ENCODE peak calls at places on chromosomes 7 and 10, in seven cellular contexts. One of them, this sample, is unnamed.

GRCh38 chr10:26624017-26624416 is 73.5 kb upstream of the PDSS1 start:
- DNase-seq in choroid plexus epithelial cell: no peak
- DNase-seq in astrocyte of the cerebellum: no peak
- DNase-seq in H4: no peak
- DNase-seq in neural progenitor cell: no peak
- DNase-seq in KBM-7: no peak
- DNase-seq in EL: no peak
- DNase-seq in this sample: no peak

GRCh38 chr7:22319424-22320403 is 37.2 kb downstream of the RAPGEF5 start:
- DNase-seq in choroid plexus epithelial cell: no peak
- DNase-seq in astrocyte of the cerebellum: no peak
- DNase-seq in H4: no peak
- DNase-seq in neural progenitor cell: peak; percentile 13
- DNase-seq in KBM-7: no peak
- DNase-seq in EL: no peak
- DNase-seq in this sample: peak; percentile 68

GRCh38 chr10:76382381-76382851 is 951.0 kb downstream of the LRMDA start:
- DNase-seq in choroid plexus epithelial cell: peak; percentile 55
- DNase-seq in astrocyte of the cerebellum: peak; percentile 69
- DNase-seq in H4: peak; percentile 67
- DNase-seq in neural progenitor cell: no peak
- DNase-seq in KBM-7: no peak
- DNase-seq in EL: peak; percentile 90
- DNase-seq in this sample: no peak

GRCh38 chr10:43203491-43204393 is 63.1 kb downstream of the RASGEF1A start:
- DNase-seq in choroid plexus epithelial cell: no peak
- DNase-seq in astrocyte of the cerebellum: no peak
- DNase-seq in H4: no peak
- DNase-seq in neural progenitor cell: peak; percentile 65
- DNase-seq in KBM-7: no peak
- DNase-seq in EL: no peak
- DNase-seq in this sample: no peak

GRCh38 chr10:133476641-133476990 is 22.9 kb downstream of the SCART1 start:
- DNase-seq in choroid plexus epithelial cell: no peak
- DNase-seq in astrocyte of the cerebellum: no peak
- DNase-seq in H4: peak; percentile 1
- DNase-seq in neural progenitor cell: no peak
- DNase-seq in KBM-7: no peak
- DNase-seq in EL: no peak
- DNase-seq in this sample: no peak

GRCh38 chr7:142177869-142178268 is 66.4 kb downstream of the MGAM2 start:
- DNase-seq in choroid plexus epithelial cell: peak; percentile 4
- DNase-seq in astrocyte of the cerebellum: peak; percentile 60
- DNase-seq in H4: no peak
- DNase-seq in neural progenitor cell: no peak
- DNase-seq in KBM-7: no peak
- DNase-seq in EL: peak; percentile 20
- DNase-seq in this sample: no peak

GRCh38 chr10:1166828-1167275 is 110.7 kb downstream of the WDR37 start:
- DNase-seq in choroid plexus epithelial cell: no peak
- DNase-seq in astrocyte of the cerebellum: no peak
- DNase-seq in H4: no peak
- DNase-seq in neural progenitor cell: no peak
- DNase-seq in KBM-7: no peak
- DNase-seq in EL: no peak
- DNase-seq in this sample: no peak

GRCh38 chr10:92826504-92826903 is 21.8 kb upstream of the EXOC6 start:
- DNase-seq in choroid plexus epithelial cell: no peak
- DNase-seq in astrocyte of the cerebellum: no peak
- DNase-seq in H4: no peak
- DNase-seq in neural progenitor cell: no peak
- DNase-seq in KBM-7: no peak
- DNase-seq in EL: no peak
- DNase-seq in this sample: no peak

GRCh38 chr7:71770269-71770907 is 638.4 kb downstream of the GALNT17 start:
- DNase-seq in choroid plexus epithelial cell: no peak
- DNase-seq in astrocyte of the cerebellum: no peak
- DNase-seq in H4: peak; percentile 77
- DNase-seq in neural progenitor cell: no peak
- DNase-seq in KBM-7: no peak
- DNase-seq in EL: no peak
- DNase-seq in this sample: no peak

GRCh38 chr7:10708447-10708846 is 265.2 kb upstream of the PHF14 start:
- DNase-seq in choroid plexus epithelial cell: no peak
- DNase-seq in astrocyte of the cerebellum: no peak
- DNase-seq in H4: peak; percentile 85
- DNase-seq in neural progenitor cell: peak; percentile 78
- DNase-seq in KBM-7: peak; percentile 3
- DNase-seq in EL: no peak
- DNase-seq in this sample: peak; percentile 53

This sample was measured in SJCRH30.